ENCODE peak calls at places on chromosomes 12 and 14, in seven cellular contexts. One of them, this sample, is unnamed.

GRCh38 chr12:6962285-6963015 is 8.0 kb downstream of the PHB2 start:
- DNase-seq in AG09309: no peak
- DNase-seq in mesothelial cell of epicardium: no peak
- DNase-seq in dorsolateral prefrontal cortex: no peak
- DNase-seq in prostate gland: peak; percentile 51
- DNase-seq in progenitor cell of endocrine pancreas: no peak
- DNase-seq in tibial artery: no peak
- DNase-seq in this sample: no peak

GRCh38 chr12:7042847-7043246 is 17.7 kb upstream of the C1S start:
- DNase-seq in AG09309: no peak
- DNase-seq in mesothelial cell of epicardium: no peak
- DNase-seq in dorsolateral prefrontal cortex: no peak
- DNase-seq in prostate gland: no peak
- DNase-seq in progenitor cell of endocrine pancreas: no peak
- DNase-seq in tibial artery: no peak
- DNase-seq in this sample: no peak

GRCh38 chr12:69105101-69105613 is 134.2 kb upstream of the CPSF6 start:
- DNase-seq in AG09309: no peak
- DNase-seq in mesothelial cell of epicardium: no peak
- DNase-seq in dorsolateral prefrontal cortex: no peak
- DNase-seq in prostate gland: no peak
- DNase-seq in progenitor cell of endocrine pancreas: no peak
- DNase-seq in tibial artery: no peak
- DNase-seq in this sample: no peak

GRCh38 chr14:22976620-22977433 is 5.5 kb downstream of the AJUBA start:
- DNase-seq in AG09309: no peak
- DNase-seq in mesothelial cell of epicardium: no peak
- DNase-seq in dorsolateral prefrontal cortex: no peak
- DNase-seq in prostate gland: no peak
- DNase-seq in progenitor cell of endocrine pancreas: no peak
- DNase-seq in tibial artery: no peak
- DNase-seq in this sample: no peak

GRCh38 chr12:32586390-32586789 is 92.7 kb upstream of the DNM1L start:
- DNase-seq in AG09309: no peak
- DNase-seq in mesothelial cell of epicardium: no peak
- DNase-seq in dorsolateral prefrontal cortex: no peak
- DNase-seq in prostate gland: no peak
- DNase-seq in progenitor cell of endocrine pancreas: no peak
- DNase-seq in tibial artery: no peak
- DNase-seq in this sample: peak; percentile 61

GRCh38 chr12:6697584-6698351 is 2.8 kb downstream of the PIANP start:
- DNase-seq in AG09309: peak; percentile 21
- DNase-seq in mesothelial cell of epicardium: peak; percentile 53
- DNase-seq in dorsolateral prefrontal cortex: no peak
- DNase-seq in prostate gland: no peak
- DNase-seq in progenitor cell of endocrine pancreas: no peak
- DNase-seq in tibial artery: no peak
- DNase-seq in this sample: peak; percentile 36

GRCh38 chr12:96020314-96021003 is 14.9 kb downstream of the LTA4H start:
- DNase-seq in AG09309: no peak
- DNase-seq in mesothelial cell of epicardium: no peak
- DNase-seq in dorsolateral prefrontal cortex: no peak
- DNase-seq in prostate gland: no peak
- DNase-seq in progenitor cell of endocrine pancreas: no peak
- DNase-seq in tibial artery: no peak
- DNase-seq in this sample: no peak

GRCh38 chr12:11307143-11307542 is 3.1 kb downstream of the PRB4 start:
- DNase-seq in AG09309: no peak
- DNase-seq in mesothelial cell of epicardium: no peak
- DNase-seq in dorsolateral prefrontal cortex: no peak
- DNase-seq in prostate gland: no peak
- DNase-seq in progenitor cell of endocrine pancreas: no peak
- DNase-seq in tibial artery: no peak
- DNase-seq in this sample: no peak

GRCh38 chr14:25696176-25696575 is 646.2 kb upstream of the STXBP6 start:
- DNase-seq in AG09309: no peak
- DNase-seq in mesothelial cell of epicardium: no peak
- DNase-seq in dorsolateral prefrontal cortex: no peak
- DNase-seq in prostate gland: no peak
- DNase-seq in progenitor cell of endocrine pancreas: no peak
- DNase-seq in tibial artery: no peak
- DNase-seq in this sample: no peak

GRCh38 chr12:105331805-105332251 is 1.3 kb downstream of the C12orf75 start:
- DNase-seq in AG09309: no peak
- DNase-seq in mesothelial cell of epicardium: no peak
- DNase-seq in dorsolateral prefrontal cortex: no peak
- DNase-seq in prostate gland: no peak
- DNase-seq in progenitor cell of endocrine pancreas: no peak
- DNase-seq in tibial artery: no peak
- DNase-seq in this sample: no peak

GRCh38 chr12:66929121-66929520 is 250.2 kb upstream of the GRIP1 start:
- DNase-seq in AG09309: no peak
- DNase-seq in mesothelial cell of epicardium: no peak
- DNase-seq in dorsolateral prefrontal cortex: no peak
- DNase-seq in prostate gland: no peak
- DNase-seq in progenitor cell of endocrine pancreas: no peak
- DNase-seq in tibial artery: no peak
- DNase-seq in this sample: no peak

GRCh38 chr12:69886101-69886500 is 61.1 kb downstream of the MYRFL start:
- DNase-seq in AG09309: no peak
- DNase-seq in mesothelial cell of epicardium: no peak
- DNase-seq in dorsolateral prefrontal cortex: no peak
- DNase-seq in prostate gland: no peak
- DNase-seq in progenitor cell of endocrine pancreas: no peak
- DNase-seq in tibial artery: no peak
- DNase-seq in this sample: no peak

GRCh38 chr12:104695453-104696148 is 238.9 kb downstream of the CHST11 start:
- DNase-seq in AG09309: peak; percentile 63
- DNase-seq in mesothelial cell of epicardium: no peak
- DNase-seq in dorsolateral prefrontal cortex: no peak
- DNase-seq in prostate gland: no peak
- DNase-seq in progenitor cell of endocrine pancreas: no peak
- DNase-seq in tibial artery: peak; percentile 43
- DNase-seq in this sample: no peak

GRCh38 chr12:77031745-77032144 is 33.6 kb downstream of the E2F7 start:
- DNase-seq in AG09309: no peak
- DNase-seq in mesothelial cell of epicardium: no peak
- DNase-seq in dorsolateral prefrontal cortex: no peak
- DNase-seq in prostate gland: no peak
- DNase-seq in progenitor cell of endocrine pancreas: no peak
- DNase-seq in tibial artery: no peak
- DNase-seq in this sample: no peak

GRCh38 chr14:79825046-79825521 is 386.2 kb downstream of the DIO2 start:
- DNase-seq in AG09309: peak; percentile 25
- DNase-seq in mesothelial cell of epicardium: no peak
- DNase-seq in dorsolateral prefrontal cortex: no peak
- DNase-seq in prostate gland: no peak
- DNase-seq in progenitor cell of endocrine pancreas: no peak
- DNase-seq in tibial artery: peak; percentile 24
- DNase-seq in this sample: no peak

GRCh38 chr12:97837401-97837800 is 374.8 kb downstream of the RMST start:
- DNase-seq in AG09309: no peak
- DNase-seq in mesothelial cell of epicardium: no peak
- DNase-seq in dorsolateral prefrontal cortex: no peak
- DNase-seq in prostate gland: peak; percentile 54
- DNase-seq in progenitor cell of endocrine pancreas: no peak
- DNase-seq in tibial artery: peak; percentile 59
- DNase-seq in this sample: no peak

GRCh38 chr12:55742719-55743130 is at the start of gene GDF11:
- DNase-seq in AG09309: no peak
- DNase-seq in mesothelial cell of epicardium: peak; percentile 76
- DNase-seq in dorsolateral prefrontal cortex: peak; percentile 85
- DNase-seq in prostate gland: peak; percentile 76
- DNase-seq in progenitor cell of endocrine pancreas: peak; percentile 55
- DNase-seq in tibial artery: peak; percentile 74
- DNase-seq in this sample: no peak

GRCh38 chr12:101746661-101747060 is 7.4 kb upstream of the SYCP3 start:
- DNase-seq in AG09309: peak; percentile 14
- DNase-seq in mesothelial cell of epicardium: no peak
- DNase-seq in dorsolateral prefrontal cortex: no peak
- DNase-seq in prostate gland: no peak
- DNase-seq in progenitor cell of endocrine pancreas: no peak
- DNase-seq in tibial artery: no peak
- DNase-seq in this sample: no peak

GRCh38 chr14:35406811-35407630 is 2.5 kb upstream of the NFKBIA start:
- DNase-seq in AG09309: no peak
- DNase-seq in mesothelial cell of epicardium: no peak
- DNase-seq in dorsolateral prefrontal cortex: no peak
- DNase-seq in prostate gland: peak; percentile 45
- DNase-seq in progenitor cell of endocrine pancreas: no peak
- DNase-seq in tibial artery: no peak
- DNase-seq in this sample: no peak
- TF ChIP-seq CTCF in AG09309: peak; percentile 81
- TF ChIP-seq CTCF in mesothelial cell of epicardium: peak; percentile 75
- TF ChIP-seq CTCF in dorsolateral prefrontal cortex: peak; percentile 84
- TF ChIP-seq CTCF in prostate gland: peak; percentile 92
- TF ChIP-seq CTCF in progenitor cell of endocrine pancreas: peak; percentile 86
- TF ChIP-seq CTCF in tibial artery: peak; percentile 81
- TF ChIP-seq CTCF in this sample: peak; percentile 73

GRCh38 chr12:102880783-102881182 is 36.3 kb downstream of the PAH start:
- DNase-seq in AG09309: no peak
- DNase-seq in mesothelial cell of epicardium: no peak
- DNase-seq in dorsolateral prefrontal cortex: no peak
- DNase-seq in prostate gland: no peak
- DNase-seq in progenitor cell of endocrine pancreas: no peak
- DNase-seq in tibial artery: no peak
- DNase-seq in this sample: no peak

GRCh38 chr12:102883204-102883799 is 33.7 kb downstream of the PAH start:
- DNase-seq in AG09309: no peak
- DNase-seq in mesothelial cell of epicardium: peak; percentile 77
- DNase-seq in dorsolateral prefrontal cortex: peak; percentile 73
- DNase-seq in prostate gland: peak; percentile 14
- DNase-seq in progenitor cell of endocrine pancreas: peak; percentile 66
- DNase-seq in tibial artery: peak; percentile 38
- DNase-seq in this sample: no peak

GRCh38 chr12:102874819-102875218 is 42.2 kb downstream of the PAH start:
- DNase-seq in AG09309: no peak
- DNase-seq in mesothelial cell of epicardium: no peak
- DNase-seq in dorsolateral prefrontal cortex: no peak
- DNase-seq in prostate gland: no peak
- DNase-seq in progenitor cell of endocrine pancreas: no peak
- DNase-seq in tibial artery: peak; percentile 48
- DNase-seq in this sample: no peak

GRCh38 chr12:102876883-102877282 is 40.2 kb downstream of the PAH start:
- DNase-seq in AG09309: no peak
- DNase-seq in mesothelial cell of epicardium: no peak
- DNase-seq in dorsolateral prefrontal cortex: no peak
- DNase-seq in prostate gland: no peak
- DNase-seq in progenitor cell of endocrine pancreas: no peak
- DNase-seq in tibial artery: no peak
- DNase-seq in this sample: no peak

GRCh38 chr12:102879144-102879763 is 37.8 kb downstream of the PAH start:
- DNase-seq in AG09309: peak; percentile 16
- DNase-seq in mesothelial cell of epicardium: no peak
- DNase-seq in dorsolateral prefrontal cortex: peak; percentile 68
- DNase-seq in prostate gland: peak; percentile 12
- DNase-seq in progenitor cell of endocrine pancreas: no peak
- DNase-seq in tibial artery: peak; percentile 71
- DNase-seq in this sample: peak; percentile 41
- TF ChIP-seq CTCF in AG09309: peak; percentile 30
- TF ChIP-seq CTCF in mesothelial cell of epicardium: no peak
- TF ChIP-seq CTCF in dorsolateral prefrontal cortex: peak; percentile 67
- TF ChIP-seq CTCF in prostate gland: peak; percentile 44
- TF ChIP-seq CTCF in progenitor cell of endocrine pancreas: peak; percentile 37
- TF ChIP-seq CTCF in tibial artery: peak; percentile 19
- TF ChIP-seq CTCF in this sample: peak; percentile 34

DNA sequence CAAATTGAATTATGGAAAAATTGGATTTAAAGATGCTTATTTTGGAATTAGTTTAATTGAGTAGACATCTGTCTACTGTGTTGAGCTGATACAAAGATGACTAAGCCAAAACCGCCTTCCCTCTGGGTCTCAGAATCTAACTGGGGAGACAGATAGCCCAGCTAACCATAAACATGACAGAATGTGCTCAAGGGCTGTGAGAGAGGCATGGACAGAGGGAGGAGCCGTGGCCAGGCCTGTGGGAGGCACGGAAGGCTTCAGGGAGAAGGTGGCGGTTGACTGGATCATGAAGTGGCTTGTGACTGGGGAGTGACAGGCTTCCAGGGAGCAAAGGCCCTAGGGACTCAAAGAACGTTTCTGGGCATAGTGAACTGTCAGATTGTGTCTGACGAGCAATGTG is 74.6 kb downstream of the DACT1 start:
- DNase-seq in AG09309: no peak
- DNase-seq in mesothelial cell of epicardium: no peak
- DNase-seq in dorsolateral prefrontal cortex: no peak
- DNase-seq in prostate gland: no peak
- DNase-seq in progenitor cell of endocrine pancreas: no peak
- DNase-seq in tibial artery: no peak
- DNase-seq in this sample: no peak
- TF ChIP-seq CTCF in AG09309: no peak
- TF ChIP-seq CTCF in mesothelial cell of epicardium: no peak
- TF ChIP-seq CTCF in dorsolateral prefrontal cortex: no peak
- TF ChIP-seq CTCF in prostate gland: no peak
- TF ChIP-seq CTCF in progenitor cell of endocrine pancreas: no peak
- TF ChIP-seq CTCF in tibial artery: no peak
- TF ChIP-seq CTCF in this sample: no peak

DNA sequence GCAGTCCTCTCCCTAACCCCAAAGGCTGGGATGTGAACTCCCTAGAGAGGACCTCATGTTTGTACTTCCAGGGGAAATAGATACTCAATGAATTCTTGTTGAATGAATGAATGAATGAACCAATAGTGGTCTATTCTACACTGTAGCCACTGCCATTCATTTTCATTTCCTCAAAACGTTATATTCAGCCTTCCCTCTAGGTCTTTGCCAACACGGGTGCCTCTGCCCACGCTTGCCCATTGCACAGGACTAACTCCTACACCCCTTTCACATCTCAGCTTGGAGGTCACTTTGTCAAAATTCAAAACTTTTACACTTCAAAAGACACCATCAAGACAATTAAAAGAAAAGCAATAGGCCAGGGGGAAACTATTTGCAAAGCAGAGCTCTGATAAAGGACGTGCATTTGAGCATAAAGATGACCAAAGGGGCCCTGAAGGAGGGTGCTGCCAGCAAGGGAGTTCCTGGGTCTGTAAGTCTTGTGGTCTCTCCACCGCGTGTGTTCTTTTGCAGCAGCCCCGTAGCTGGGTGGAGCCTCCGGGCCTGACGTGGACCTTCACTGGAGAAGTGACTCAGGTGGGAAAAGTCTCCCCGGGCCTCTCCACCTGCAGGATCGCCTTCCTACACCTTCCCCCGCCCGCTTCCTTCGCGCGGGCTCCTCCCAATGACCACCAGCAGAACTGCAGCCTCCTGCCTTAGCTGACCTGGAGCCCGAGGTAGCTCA is 31.5 kb downstream of the TMEM63C start:
- DNase-seq in AG09309: no peak
- DNase-seq in mesothelial cell of epicardium: peak; percentile 72
- DNase-seq in dorsolateral prefrontal cortex: no peak
- DNase-seq in prostate gland: peak; percentile 14
- DNase-seq in progenitor cell of endocrine pancreas: peak; percentile 70
- DNase-seq in tibial artery: no peak
- DNase-seq in this sample: no peak
- TF ChIP-seq CTCF in AG09309: peak; percentile 63
- TF ChIP-seq CTCF in mesothelial cell of epicardium: no peak
- TF ChIP-seq CTCF in dorsolateral prefrontal cortex: peak; percentile 51
- TF ChIP-seq CTCF in prostate gland: peak; percentile 42
- TF ChIP-seq CTCF in progenitor cell of endocrine pancreas: peak; percentile 78
- TF ChIP-seq CTCF in tibial artery: no peak
- TF ChIP-seq CTCF in this sample: peak; percentile 67